ENCODE peak calls at places on chromosomes 5 and 9, in four cellular contexts. W, O, F and Z are unnamed samples.

GRCh38 chr9:93184439-93185221 is 691 bp downstream of the WNK2 start:
- DNase-seq in O (no peak), W (peak), F (no peak), Z (no peak)

GRCh38 chr5:111869681-111870080 is 112.7 kb upstream of the NREP start:
- DNase-seq in O (peak), F (no peak), W (no peak), Z (no peak)

GRCh38 chr9:132948482-132949050 is 4.2 kb upstream of the TSC1 start:
- DNase-seq in O (no peak), W (no peak), F (no peak), Z (no peak)

GRCh38 chr9:134391319-134392231 is 65.3 kb downstream of the RXRA start:
- DNase-seq in O (no peak), W (no peak), F (no peak), Z (no peak)

GRCh38 chr9:116274293-116274692 is 120.7 kb downstream of the PAPPA start:
- DNase-seq in W (no peak), O (peak), F (no peak), Z (no peak)

GRCh38 chr9:124869986-124870560 is 8.1 kb downstream of the ARPC5L start:
- DNase-seq in O (peak), F (no peak), W (no peak), Z (peak)

GRCh38 chr5:42950466-42951168 is 89.5 kb downstream of the ANXA2R start:
- DNase-seq in W (no peak), O (peak), F (peak), Z (peak)

GRCh38 chr9:114811301-114811700 is 5.5 kb upstream of the TNFSF15 start:
- DNase-seq in O (peak), F (no peak), W (no peak), Z (no peak)

GRCh38 chr5:15794117-15794985 is 294.4 kb downstream of the FBXL7 start:
- DNase-seq in O (peak), W (no peak), F (no peak), Z (no peak)

GRCh38 chr5:73793911-73794310 is 167.9 kb downstream of the ARHGEF28 start:
- DNase-seq in W (no peak), O (peak), F (no peak), Z (no peak)

GRCh38 chr9:116656977-116657376 is 30.1 kb upstream of the TRIM32 start:
- DNase-seq in W (no peak), F (no peak), O (no peak), Z (no peak)

GRCh38 chr5:132334812-132335211 is 34.7 kb upstream of the SLC22A5 start:
- DNase-seq in O (peak), W (no peak), F (no peak), Z (no peak)

GRCh38 chr5:15502208-15502607 is 2.2 kb downstream of the FBXL7 start:
- DNase-seq in W (no peak), F (no peak), O (peak), Z (no peak)

GRCh38 chr5:174872271-174872670 is 147.9 kb downstream of the MSX2 start:
- DNase-seq in W (no peak), O (peak), F (no peak), Z (no peak)

GRCh38 chr5:75054110-75054930 is 2.0 kb upstream of the GCNT4 start:
- DNase-seq in O (peak), W (no peak), F (peak), Z (peak)

GRCh38 chr5:120677481-120677880 is 213.4 kb downstream of the PRR16 start:
- DNase-seq in W (no peak), O (peak), F (no peak), Z (no peak)

GRCh38 chr5:115639377-115639776 is 13.5 kb upstream of the TMED7 start:
- DNase-seq in W (no peak), O (no peak), F (no peak), Z (no peak)

GRCh38 chr9:133252301-133252776 is 22.7 kb downstream of the ABO start:
- DNase-seq in W (no peak), F (no peak), O (no peak), Z (no peak)

GRCh38 chr5:121497176-121497575 is 354.5 kb upstream of the FTMT start:
- DNase-seq in W (no peak), F (no peak), O (no peak), Z (no peak)